ENCODE peak calls at places on chromosomes 5 and 9, in ten cellular contexts. C, R, Z, X, U, Q, I, O, L and W are unnamed samples.
A peak's percentile ranks its signal among the peaks of the same experiment; 100 is the strongest.

GRCh38 chr5:140324834-140325195 is 21.6 kb downstream of the HBEGF start:
- DNase-seq in I (no peak), Z (no peak), L (no peak), Q (no peak), U (no peak), C (no peak), O (peak; percentile 92), X (no peak), R (no peak), W (no peak)

GRCh38 chr9:129322022-129322621 is 144.1 kb upstream of the IER5L start:
- DNase-seq in Z (no peak), L (no peak), X (peak; percentile 63), C (no peak), U (no peak), R (no peak), O (no peak), I (no peak), Q (peak; percentile 41), W (no peak)

GRCh38 chr9:6788175-6789016 is 30.6 kb downstream of the KDM4C start:
- DNase-seq in X (no peak), L (no peak), C (peak; percentile 23), Q (no peak), I (no peak), U (no peak), R (peak; percentile 36), O (peak; percentile 58), Z (no peak), W (no peak)

GRCh38 chr5:78597858-78598415 is 50.6 kb downstream of the LHFPL2 start:
- DNase-seq in L (no peak), O (peak; percentile 90), C (no peak), R (no peak), U (no peak), Z (no peak), Q (no peak), X (no peak), I (no peak), W (no peak)

GRCh38 chr5:7317751-7318150 is 78.2 kb upstream of the ADCY2 start:
- DNase-seq in L (no peak), I (no peak), Z (no peak), O (no peak), C (no peak), R (no peak), Q (no peak), X (no peak), U (no peak), W (no peak)

GRCh38 chr5:52760695-52761366 is 26.9 kb upstream of the ITGA1 start:
- DNase-seq in X (no peak), Q (no peak), O (no peak), C (no peak), R (no peak), L (no peak), Z (no peak), U (no peak), I (no peak), W (no peak)

GRCh38 chr9:134314950-134315715 is 11.1 kb upstream of the RXRA start:
- DNase-seq in I (no peak), Q (peak; percentile 14), C (no peak), R (no peak), X (no peak), Z (no peak), O (no peak), L (no peak), U (no peak), W (peak; percentile 23)

GRCh38 chr5:124641154-124641792 is 105.2 kb downstream of the ZNF608 start:
- DNase-seq in L (no peak), U (no peak), X (no peak), I (no peak), C (no peak), Q (no peak), Z (no peak), O (no peak), R (no peak), W (no peak)

DNA sequence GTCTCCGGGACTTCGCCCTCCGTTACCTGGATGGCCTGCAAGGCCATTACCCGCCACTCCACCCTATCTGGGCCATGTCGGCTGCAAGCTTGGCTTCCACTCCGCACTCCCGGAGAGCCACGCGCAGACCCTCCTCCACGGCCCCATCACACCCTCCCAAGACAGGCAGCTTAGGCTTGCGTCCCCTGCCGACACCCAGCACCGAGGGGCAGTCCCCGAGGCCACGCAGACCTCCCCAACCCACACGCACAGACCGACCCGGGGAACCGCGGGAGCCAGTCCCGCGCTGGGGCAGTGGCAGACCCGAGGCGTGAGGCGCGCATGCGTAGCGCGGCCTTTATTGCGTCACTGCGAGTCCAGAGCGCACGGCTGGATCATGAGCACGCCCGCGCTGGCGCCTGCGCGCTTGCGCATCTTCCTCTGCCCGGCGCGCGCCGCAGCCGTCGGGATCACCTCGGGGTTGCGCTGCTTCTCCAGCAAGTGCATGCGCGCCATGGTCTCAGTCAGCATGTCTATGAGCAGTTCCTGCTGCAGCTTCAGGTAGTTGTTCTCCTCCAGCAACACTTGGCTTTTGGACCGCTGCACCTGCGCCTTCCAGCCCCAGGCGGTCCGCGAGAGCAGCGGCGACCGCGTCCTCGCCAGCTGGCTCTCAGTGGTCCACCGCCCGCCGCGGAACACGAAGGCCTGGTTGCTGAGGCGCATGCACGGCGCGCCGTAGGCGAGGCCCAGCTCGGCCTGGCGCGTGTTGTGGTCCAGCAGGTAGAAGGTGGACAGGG is 2.4 kb downstream of the CBY3 start:
- DNase-seq in I (peak; percentile 95), C (peak; percentile 77), R (peak; percentile 98), O (peak; percentile 93), L (peak; percentile 89), Q (peak; percentile 95), U (peak; percentile 96), X (peak; percentile 96), Z (peak; percentile 98), W (peak; percentile 94)
- TF ChIP-seq CTCF in I (peak; percentile 22), C (peak; percentile 9), R (no peak), O (no peak), L (peak; percentile 25), Q (no peak), U (no peak), X (no peak), Z (peak; percentile 26), W (no peak)

GRCh38 chr5:138464018-138464387 is 1.3 kb upstream of the EGR1 start:
- DNase-seq in U (peak; percentile 98), R (peak; percentile 99), Q (peak; percentile 97), C (peak; percentile 61), X (peak; percentile 93), Z (peak; percentile 98), L (peak; percentile 80), O (peak; percentile 93), I (peak; percentile 96), W (peak; percentile 95)

GRCh38 chr5:138464388-138465287 is 641 bp upstream of the EGR1 start:
- DNase-seq in L (peak; percentile 98), X (peak; percentile 99), U (peak; percentile 98), Q (peak; percentile 99), Z (peak; percentile 98), R (peak; percentile 99), C (peak; percentile 88), O (peak; percentile 98), I (peak; percentile 97), W (peak; percentile 94)

GRCh38 chr5:138465288-138466057 is at the start of gene EGR1:
- DNase-seq in L (peak; percentile 89), I (peak; percentile 96), Z (peak; percentile 95), U (peak; percentile 95), C (no peak), Q (peak; percentile 98), R (peak; percentile 99), X (peak; percentile 98), O (peak; percentile 94), W (peak; percentile 95)

GRCh38 chr5:138461343-138462125 is 3.7 kb upstream of the EGR1 start:
- DNase-seq in Q (no peak), Z (no peak), L (no peak), O (peak; percentile 87), C (no peak), X (peak; percentile 70), U (no peak), I (no peak), R (no peak), W (no peak)

GRCh38 chr5:138463335-138464017 is 1.8 kb upstream of the EGR1 start:
- DNase-seq in L (no peak), Z (no peak), R (no peak), U (no peak), O (no peak), X (no peak), Q (peak; percentile 66), I (no peak), C (no peak), W (no peak)
- TF ChIP-seq CTCF in L (no peak), Z (no peak), R (no peak), U (peak; percentile 8), O (no peak), X (no peak), Q (no peak), I (no peak), C (peak; percentile 19), W (no peak)

GRCh38 chr9:110457245-110457644 is 119.6 kb upstream of the TXNDC8 start:
- DNase-seq in U (no peak), R (no peak), C (no peak), Q (no peak), L (no peak), I (no peak), Z (no peak), O (no peak), X (no peak), W (no peak)

GRCh38 chr9:110455860-110456259 is 118.2 kb upstream of the TXNDC8 start:
- DNase-seq in X (no peak), L (no peak), C (no peak), R (no peak), Z (no peak), U (no peak), I (no peak), Q (no peak), O (no peak), W (no peak)

GRCh38 chr9:110452227-110452801 is 114.7 kb upstream of the TXNDC8 start:
- DNase-seq in U (no peak), X (no peak), C (no peak), Z (no peak), I (no peak), Q (no peak), R (no peak), L (no peak), O (peak; percentile 15), W (no peak)
- TF ChIP-seq CTCF in U (peak; percentile 33), X (peak; percentile 54), C (peak; percentile 29), Z (peak; percentile 39), I (peak; percentile 39), Q (no peak), R (peak; percentile 64), L (no peak), O (peak; percentile 39), W (peak; percentile 44)

DNA sequence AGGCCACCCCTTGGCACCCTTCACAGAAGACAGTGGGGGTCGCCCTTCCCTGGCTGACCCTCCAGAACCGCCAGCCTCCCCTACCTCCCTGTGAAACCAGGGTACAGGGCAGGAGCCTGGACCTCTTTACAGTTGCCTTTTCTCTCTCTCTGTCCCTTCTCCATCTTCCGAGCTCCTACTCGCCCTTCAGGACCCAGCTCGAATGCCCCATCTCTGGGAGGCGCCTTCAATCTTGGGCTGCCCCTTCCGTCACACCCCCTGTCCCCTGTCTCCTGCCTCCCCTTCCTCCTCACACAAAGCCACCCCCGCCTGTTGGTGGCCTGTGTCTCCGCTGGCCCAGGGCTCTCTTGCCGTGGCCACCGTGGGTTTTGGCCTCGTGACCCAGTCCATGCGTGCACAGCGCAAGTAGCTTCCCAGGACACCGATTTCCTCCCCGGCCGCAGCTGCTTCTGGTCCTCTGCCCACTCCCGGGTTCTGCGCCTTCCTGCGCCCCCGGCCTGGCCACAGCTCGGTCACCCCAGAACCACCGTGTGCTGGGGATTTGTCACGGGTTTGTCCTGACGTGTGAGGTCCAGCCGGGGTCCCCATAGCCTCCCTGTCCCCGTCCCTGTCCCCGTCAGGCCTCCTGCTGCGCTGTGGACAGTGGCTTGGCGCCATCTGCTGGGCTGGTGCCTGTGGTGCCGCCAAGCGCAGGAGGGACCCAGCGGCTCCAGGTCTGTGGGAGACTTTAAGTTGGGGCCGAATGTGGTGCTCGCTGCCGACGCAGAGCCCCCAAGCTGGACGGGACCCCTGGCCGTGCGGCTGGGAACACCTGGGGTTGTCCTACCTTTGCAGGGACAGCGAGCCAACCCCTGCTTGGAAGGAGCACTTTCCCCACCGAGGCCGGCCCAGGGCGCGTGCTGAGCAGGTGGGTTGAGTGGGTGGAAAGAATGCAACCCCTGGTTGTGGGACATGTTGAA is 4.0 kb upstream of the TMEM250 start:
- DNase-seq in R (no peak), O (peak; percentile 34), X (peak; percentile 73), L (peak; percentile 51), Q (peak; percentile 77), U (peak; percentile 86), I (peak; percentile 88), Z (peak; percentile 85), C (no peak), W (peak; percentile 88)
- TF ChIP-seq CTCF in R (peak; percentile 98), O (peak; percentile 95), X (peak; percentile 99), L (peak; percentile 99), Q (peak; percentile 97), U (peak; percentile 94), I (peak; percentile 97), Z (peak; percentile 98), C (peak; percentile 98), W (peak; percentile 96)